ENCODE peak calls at places on chromosomes 5 and 9, in four cellular contexts. P is thoracic aorta, I is type B pancreatic cell, J is prostate gland. D is an unnamed sample.

GRCh38 chr5:180001136-180001535 is 70.4 kb downstream of the RNF130 start:
- DNase-seq in P (no peak), I (no peak), J (no peak), D (no peak)

GRCh38 chr5:40879163-40879942 is 29.9 kb upstream of the C7 start:
- DNase-seq in P (no peak), I (no peak), J (no peak), D (no peak)

GRCh38 chr9:113564804-113565237 is 101.3 kb downstream of the RGS3 start:
- DNase-seq in P (no peak), I (no peak), J (peak), D (peak)

GRCh38 chr9:129609486-129610192 is 11.3 kb downstream of the C9orf50 start:
- DNase-seq in P (no peak), I (no peak), J (peak), D (no peak)

GRCh38 chr5:69492391-69493234 is at the start of gene OCLN:
- DNase-seq in P (no peak), I (peak), J (peak), D (peak)

GRCh38 chr9:105697871-105698270 is 3.5 kb downstream of the TMEM38B start:
- DNase-seq in P (no peak), I (no peak), J (no peak), D (no peak)

GRCh38 chr5:168217497-168217896 is 73.9 kb upstream of the WWC1 start:
- DNase-seq in P (no peak), I (no peak), J (no peak), D (no peak)

GRCh38 chr9:81526587-81526986 is 162.8 kb downstream of the TLE1 start:
- DNase-seq in P (no peak), I (no peak), J (no peak), D (no peak)

GRCh38 chr5:68464424-68464823 is 248.9 kb downstream of the PIK3R1 start:
- DNase-seq in P (no peak), I (no peak), J (no peak), D (no peak)

GRCh38 chr5:52864884-52865283 is 77.2 kb downstream of the ITGA1 start:
- DNase-seq in P (no peak), I (no peak), J (no peak), D (no peak)

GRCh38 chr9:134630393-134630790 is 11.2 kb upstream of the COL5A1 start:
- DNase-seq in P (no peak), I (peak), J (no peak), D (no peak)

GRCh38 chr9:706606-707451 is 134.7 kb upstream of the DMRT1 start:
- DNase-seq in P (peak), I (no peak), J (peak), D (peak)

GRCh38 chr9:128636024-128636390 is 20.6 kb downstream of the DYNC2I2 start:
- DNase-seq in P (no peak), I (no peak), J (peak), D (no peak)

GRCh38 chr9:37801287-37801850 is 772 bp downstream of the DCAF10 start:
- DNase-seq in P (peak), I (peak), J (peak), D (no peak)

GRCh38 chr5:17891881-17892280 is 257.6 kb downstream of the TAF11L14 start:
- DNase-seq in P (no peak), I (no peak), J (no peak), D (no peak)

GRCh38 chr5:159504857-159505304 is 174.6 kb upstream of the IL12B start:
- DNase-seq in P (no peak), I (no peak), J (no peak), D (no peak)

GRCh38 chr5:108810717-108811116 is 63.0 kb downstream of the FER start:
- DNase-seq in P (no peak), I (no peak), J (no peak), D (no peak)

GRCh38 chr5:113177225-113177624 is 200.6 kb downstream of the DCP2 start:
- DNase-seq in P (no peak), I (no peak), J (no peak), D (no peak)

GRCh38 chr5:108557686-108558085 is 175.8 kb upstream of the FBXL17 start:
- DNase-seq in P (no peak), I (no peak), J (no peak), D (no peak)

GRCh38 chr5:32600057-32600622 is 14.8 kb downstream of the SUB1 start:
- DNase-seq in P (no peak), I (no peak), J (no peak), D (no peak)

GRCh38 chr5:111749303-111750026 is 7.5 kb downstream of the NREP start:
- DNase-seq in P (no peak), I (no peak), J (no peak), D (no peak)

GRCh38 chr5:164958688-164959087 is 1453.3 kb downstream of the MAT2B start:
- DNase-seq in P (no peak), I (no peak), J (no peak), D (no peak)

GRCh38 chr5:151896041-151896691 is 28.5 kb downstream of the GLRA1 start:
- DNase-seq in P (no peak), I (no peak), J (no peak), D (peak)

GRCh38 chr9:129697956-129698757 is 32.7 kb downstream of the PRRX2 start:
- DNase-seq in P (peak), I (no peak), J (no peak), D (no peak)

GRCh38 chr5:56950626-56951130 is 1.2 kb downstream of the MIER3 start:
- DNase-seq in P (no peak), I (peak), J (peak), D (peak)
- TF ChIP-seq CTCF in P (no peak), I (no peak), J (no peak), D (no peak)

GRCh38 chr9:19922476-19923118 is 133.8 kb upstream of the SLC24A2 start:
- DNase-seq in P (no peak), I (no peak), J (no peak), D (no peak)
- TF ChIP-seq CTCF in P (no peak), I (peak), J (no peak), D (peak)

GRCh38 chr5:61467766-61468482 is 135.9 kb downstream of the ZSWIM6 start:
- DNase-seq in P (no peak), I (no peak), J (no peak), D (no peak)

GRCh38 chr5:61466017-61466416 is 134.0 kb downstream of the ZSWIM6 start:
- DNase-seq in P (no peak), I (no peak), J (no peak), D (no peak)

GRCh38 chr5:61471352-61471751 is 139.3 kb downstream of the ZSWIM6 start:
- DNase-seq in P (no peak), I (no peak), J (no peak), D (no peak)

GRCh38 chr5:61472172-61472958 is 140.3 kb downstream of the ZSWIM6 start:
- DNase-seq in P (no peak), I (no peak), J (no peak), D (no peak)

GRCh38 chr5:61468483-61468865 is 136.4 kb downstream of the ZSWIM6 start:
- DNase-seq in P (no peak), I (no peak), J (no peak), D (no peak)
- TF ChIP-seq CTCF in P (no peak), I (peak), J (no peak), D (peak)

DNA sequence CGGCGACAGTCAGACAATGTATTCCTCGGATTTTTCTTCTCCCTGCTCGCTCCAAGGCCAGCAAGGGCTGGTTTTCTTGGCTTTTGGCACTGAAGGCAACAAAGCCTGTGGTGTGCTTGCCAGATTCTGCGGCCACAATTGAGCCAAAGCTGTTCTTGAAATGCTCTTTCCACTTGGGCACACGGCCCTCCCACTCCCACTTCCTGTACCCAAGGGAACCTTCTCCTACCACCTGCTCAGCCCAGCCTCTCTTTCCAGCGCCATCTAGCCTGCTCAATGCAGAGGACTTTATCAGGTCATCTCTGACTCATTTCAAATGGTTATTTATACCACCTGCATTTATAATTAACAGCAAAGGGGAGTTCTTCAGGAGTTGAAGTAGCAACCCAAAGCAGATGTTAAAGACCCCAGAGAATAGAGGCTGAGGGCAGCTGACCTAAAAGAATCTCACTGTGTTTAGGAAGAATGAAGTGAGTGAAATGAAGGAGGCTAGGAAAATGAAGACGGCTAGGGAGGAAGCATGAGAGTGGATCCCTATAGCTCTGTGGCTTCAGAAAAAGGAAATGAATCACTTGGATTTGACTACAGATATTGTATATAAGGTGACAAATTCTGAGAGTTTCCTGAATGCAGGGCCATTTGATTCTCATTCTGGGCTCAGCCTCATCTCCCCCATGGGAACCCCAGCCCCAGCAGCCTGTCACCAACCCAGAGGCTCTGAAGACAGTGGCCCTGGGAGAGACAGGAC is 439.0 kb downstream of the ENC1 start:
- DNase-seq in P (no peak), I (no peak), J (no peak), D (no peak)
- TF ChIP-seq CTCF in P (no peak), I (no peak), J (no peak), D (no peak)

GRCh38 chr5:92471861-92472260 is 1088.7 kb upstream of the ARRDC3 start:
- DNase-seq in P (no peak), I (no peak), J (no peak), D (no peak)

GRCh38 chr5:92472981-92473566 is 1090.0 kb upstream of the ARRDC3 start:
- DNase-seq in P (no peak), I (no peak), J (no peak), D (no peak)

GRCh38 chr5:92467695-92468094 is 1084.6 kb upstream of the ARRDC3 start:
- DNase-seq in P (no peak), I (no peak), J (no peak), D (no peak)

GRCh38 chr5:92468307-92468706 is 1085.2 kb upstream of the ARRDC3 start:
- DNase-seq in P (no peak), I (no peak), J (no peak), D (no peak)

DNA sequence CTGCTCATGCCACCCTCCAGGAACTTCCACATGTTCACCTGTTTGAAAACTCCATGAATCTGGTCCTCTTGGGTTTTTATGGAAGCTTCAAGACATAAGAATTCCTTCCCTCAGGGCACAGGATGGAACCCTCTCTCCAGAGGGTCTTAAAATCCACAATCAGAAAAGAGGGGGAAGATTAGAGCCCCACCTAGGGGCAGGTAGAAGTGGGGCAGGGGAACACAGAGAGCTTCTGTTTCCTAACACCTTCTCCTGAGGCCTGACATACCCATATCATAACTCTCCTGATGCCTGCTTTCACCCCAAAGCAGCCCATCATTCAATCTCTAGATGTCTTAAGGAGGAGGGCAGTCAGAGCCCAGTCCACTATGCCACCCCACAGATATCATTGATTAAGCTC is 1087.7 kb upstream of the ARRDC3 start:
- DNase-seq in P (no peak), I (no peak), J (no peak), D (no peak)
- TF ChIP-seq CTCF in P (no peak), I (no peak), J (no peak), D (no peak)

GRCh38 chr5:38188591-38188990 is 69.8 kb upstream of the EGFLAM start:
- DNase-seq in P (no peak), I (no peak), J (no peak), D (no peak)

GRCh38 chr5:38189031-38189632 is 69.2 kb upstream of the EGFLAM start:
- DNase-seq in P (no peak), I (no peak), J (no peak), D (no peak)

GRCh38 chr5:38190111-38190510 is 68.2 kb upstream of the EGFLAM start:
- DNase-seq in P (no peak), I (no peak), J (no peak), D (no peak)

GRCh38 chr5:38191693-38192092 is 66.7 kb upstream of the EGFLAM start:
- DNase-seq in P (no peak), I (no peak), J (no peak), D (no peak)

DNA sequence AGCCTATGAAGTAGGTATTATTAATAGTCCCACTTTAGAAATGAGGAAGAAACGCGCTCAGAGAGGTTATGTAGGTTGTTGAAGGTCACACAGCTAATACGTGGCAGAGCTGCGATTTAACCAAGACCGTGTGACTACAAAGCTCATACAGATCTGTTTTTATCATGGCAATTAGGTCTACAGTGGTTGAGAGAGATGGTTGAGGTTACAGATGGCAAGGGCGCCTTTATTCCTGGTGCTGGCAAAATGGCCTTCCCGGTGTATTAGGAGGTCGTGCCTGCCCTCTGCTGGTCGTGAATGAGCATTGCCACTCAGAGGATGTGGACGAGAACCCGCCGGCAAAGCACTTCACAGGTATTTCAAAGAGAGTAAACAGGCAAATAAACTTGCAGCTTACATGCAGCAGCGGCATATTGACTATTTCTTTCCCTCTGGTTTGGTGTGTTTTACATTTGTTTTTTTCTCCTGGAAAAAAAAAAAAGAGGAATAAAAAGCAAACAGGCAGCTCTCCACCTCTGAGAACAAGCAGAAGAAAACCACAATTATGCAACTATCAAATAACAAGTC is 65.3 kb upstream of the EGFLAM start:
- DNase-seq in P (no peak), I (peak), J (peak), D (no peak)
- TF ChIP-seq CTCF in P (peak), I (peak), J (peak), D (peak)

DNA sequence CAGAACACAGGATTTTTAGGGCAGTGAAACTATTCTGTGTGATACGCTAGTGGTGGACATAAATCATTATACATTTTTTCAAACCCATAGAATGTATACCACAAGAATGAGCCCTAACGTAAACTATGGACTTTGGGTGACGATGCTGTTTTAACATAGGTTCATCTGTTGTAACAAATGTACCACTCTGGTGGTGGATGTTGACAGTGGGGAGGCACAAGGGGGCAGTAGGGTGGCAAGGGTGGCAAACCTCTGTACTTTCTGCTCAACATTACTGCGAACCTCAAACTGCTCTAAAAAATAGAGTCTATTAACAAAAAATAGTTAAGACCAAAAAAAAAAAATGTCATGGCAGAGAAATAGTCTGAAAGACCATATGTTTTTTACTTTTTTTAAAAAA is 9.1 kb upstream of the MVB12B start:
- DNase-seq in P (no peak), I (no peak), J (no peak), D (no peak)
- TF ChIP-seq CTCF in P (no peak), I (no peak), J (no peak), D (peak)

GRCh38 chr9:138122676-138123075 is 245.1 kb downstream of the CACNA1B start:
- DNase-seq in P (no peak), I (no peak), J (no peak), D (no peak)
- TF ChIP-seq CTCF in P (no peak), I (no peak), J (no peak), D (no peak)

DNA sequence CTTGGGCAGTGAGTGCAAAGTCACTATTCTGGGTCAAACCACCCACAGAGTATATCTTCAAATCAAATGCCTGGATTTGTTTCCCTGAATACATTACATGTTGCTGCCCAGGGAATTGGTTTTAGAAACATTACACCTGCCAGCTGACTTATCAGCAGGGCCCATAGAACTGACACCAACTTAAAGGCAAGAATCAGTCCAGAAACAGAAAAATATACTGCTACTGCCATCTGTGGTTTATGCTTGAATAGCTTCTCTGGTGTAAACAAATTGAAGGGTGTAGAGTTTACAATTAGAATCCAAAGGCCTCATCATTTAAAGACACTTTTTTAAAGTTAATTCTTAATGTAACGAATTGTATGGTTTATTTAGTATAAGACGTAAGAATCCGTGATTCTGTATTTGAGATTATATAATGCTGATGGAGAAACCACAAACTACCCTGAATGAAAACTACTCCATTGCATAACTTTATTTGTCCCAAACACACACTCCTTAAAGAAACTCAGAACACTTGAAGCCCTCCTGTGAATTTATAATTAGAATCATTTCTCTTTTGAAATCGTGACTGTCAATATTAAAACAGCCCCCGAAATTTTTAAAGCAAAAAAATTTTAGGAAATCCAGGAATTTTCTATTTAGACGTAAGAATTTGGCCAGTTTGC is 6.2 kb downstream of the NR6A1 start:
- DNase-seq in P (no peak), I (no peak), J (no peak), D (no peak)
- TF ChIP-seq CTCF in P (no peak), I (peak), J (no peak), D (peak)